ENCODE peak calls at places on chromosome X, in six cellular contexts. U is H9, N is mesendoderm, P is trophoblast cell, E is mesenchymal stem cell, Y is neuronal stem cell. V is an unnamed sample. For H3K4me1, the result is how much of the 10 kb centered on the place peaks cover.

GRCh38 chrX:150038977-150039599 is 100.8 kb upstream of the EOLA2 start:
- DNase-seq in E (peak), Y (no peak), P (peak), N (no peak), U (no peak), V (peak)

GRCh38 chrX:55119712-55120111 is 30.9 kb downstream of the PAGE2 start:
- DNase-seq in P (peak), U (no peak), Y (no peak), N (no peak), E (peak), V (peak)

GRCh38 chrX:100098660-100099375 is 311.3 kb downstream of the PCDH19 start:
- DNase-seq in P (peak), N (peak), Y (no peak), E (no peak), U (no peak), V (no peak)

GRCh38 chrX:68699960-68700746 is 52.7 kb downstream of the STARD8 start:
- DNase-seq in U (no peak), N (no peak), E (no peak), P (no peak), Y (no peak), V (peak)

GRCh38 chrX:57906790-57907189 is 3.5 kb downstream of the ZXDA start:
- DNase-seq in Y (no peak), E (no peak), N (no peak), U (no peak), P (peak), V (peak)

GRCh38 chrX:18793601-18794089 is 86.2 kb downstream of the PPEF1 start:
- DNase-seq in Y (no peak), N (peak), U (peak), P (no peak), E (peak), V (no peak)

GRCh38 chrX:150693782-150694574 is 782 bp downstream of the MTMR1 start:
- DNase-seq in P (peak), E (peak), Y (no peak), N (peak), U (peak), V (peak)

GRCh38 chrX:1516596-1517104 is 20.3 kb downstream of the P2RY8 start:
- DNase-seq in E (no peak), P (no peak), U (no peak), Y (no peak), N (no peak), V (no peak)

GRCh38 chrX:54980334-54980733 is 13.7 kb downstream of the PFKFB1 start:
- DNase-seq in N (no peak), P (no peak), Y (no peak), E (no peak), U (no peak), V (no peak)

GRCh38 chrX:319579-320125 is 1.1 kb upstream of the GTPBP6 start:
- DNase-seq in Y (no peak), E (no peak), U (no peak), N (no peak), P (no peak), V (no peak)

GRCh38 chrX:23003121-23003520 is 3.4 kb downstream of the DDX53 start:
- DNase-seq in P (no peak), N (peak), U (no peak), Y (no peak), E (peak), V (peak)

GRCh38 chrX:137313627-137314026 is 252.3 kb upstream of the ZIC3 start:
- DNase-seq in U (no peak), E (no peak), Y (no peak), N (no peak), P (no peak), V (no peak)

GRCh38 chrX:154369453-154370299 is 4.8 kb downstream of the FLNA start:
- DNase-seq in Y (peak), U (peak), N (peak), E (peak), P (peak), V (peak)

GRCh38 chrX:68848189-68848940 is 19.5 kb downstream of the EFNB1 start:
- DNase-seq in P (peak), Y (no peak), U (no peak), N (no peak), E (no peak), V (no peak)

GRCh38 chrX:106611682-106612402 is at the start of gene RADX:
- DNase-seq in Y (peak), E (peak), P (peak), N (peak), U (peak), V (peak)

GRCh38 chrX:81377329-81377728 is 175.4 kb downstream of the SH3BGRL start:
- DNase-seq in E (peak), Y (peak), U (no peak), P (peak), N (peak), V (peak)

GRCh38 chrX:37320541-37321203 is 28.5 kb upstream of the PRRG1 start:
- DNase-seq in U (no peak), E (no peak), P (peak), Y (no peak), N (no peak), V (no peak)

GRCh38 chrX:267771-268261 is 13.4 kb upstream of the PLCXD1 start:
- DNase-seq in E (no peak), P (no peak), N (no peak), U (peak), Y (no peak), V (no peak)

GRCh38 chrX:68238568-68238967 is 194.7 kb downstream of the OPHN1 start:
- DNase-seq in P (peak), E (no peak), U (peak), Y (no peak), N (peak), V (no peak)

GRCh38 chrX:40444798-40445496 is 135.8 kb upstream of the ATP6AP2 start:
- DNase-seq in P (no peak), N (peak), E (no peak), Y (peak), U (no peak), V (no peak)

GRCh38 chrX:97308161-97308560 is 424.5 kb downstream of the RPA4 start:
- DNase-seq in Y (no peak), E (no peak), N (no peak), U (no peak), P (peak), V (peak)

GRCh38 chrX:45385767-45386166 is 185.1 kb upstream of the DIPK2B start:
- DNase-seq in U (no peak), E (no peak), Y (no peak), N (no peak), P (no peak), V (peak)

GRCh38 chrX:154401045-154401799 is 3.0 kb downstream of the RPL10 start:
- DNase-seq in P (peak), U (peak), Y (no peak), N (peak), E (peak), V (peak)

GRCh38 chrX:21655901-21656586 is 2.1 kb downstream of the KLHL34 start:
- DNase-seq in P (no peak), N (no peak), Y (no peak), U (no peak), E (no peak), V (no peak)

GRCh38 chrX:17635231-17635630 is 102.1 kb upstream of the SCML1 start:
- DNase-seq in P (no peak), Y (peak), E (no peak), U (peak), N (peak), V (peak)

GRCh38 chrX:46574941-46575381 is 1.4 kb downstream of the CHST7 start:
- DNase-seq in P (peak), U (peak), E (no peak), Y (no peak), N (no peak), V (no peak)

GRCh38 chrX:103918050-103918449 is 44.4 kb upstream of the TMSB15B start:
- DNase-seq in N (peak), P (peak), U (peak), Y (peak), E (peak), V (peak)

GRCh38 chrX:30649859-30650258 is 3.4 kb upstream of the GK start:
- DNase-seq in U (no peak), N (no peak), E (no peak), Y (no peak), P (no peak), V (peak)

GRCh38 chrX:329291-329910 is 10.8 kb upstream of the GTPBP6 start:
- DNase-seq in E (no peak), Y (no peak), N (no peak), U (no peak), P (no peak), V (no peak)

GRCh38 chrX:7218321-7219152 is 70.6 kb upstream of the PUDP start:
- DNase-seq in N (peak), Y (no peak), U (no peak), P (peak), E (no peak), V (no peak)

GRCh38 chrX:39945709-39946108 is 152.0 kb downstream of the BCOR start:
- DNase-seq in P (no peak), U (no peak), Y (no peak), N (no peak), E (no peak), V (no peak)

GRCh38 chrX:120549483-120550452 is 11.0 kb downstream of the CUL4B start:
- DNase-seq in P (peak), N (peak), E (peak), U (no peak), Y (no peak), V (peak)

GRCh38 chrX:144616317-144616716 is 631.0 kb upstream of the SPANXN1 start:
- DNase-seq in P (no peak), U (no peak), N (peak), E (no peak), Y (no peak), V (no peak)

GRCh38 chrX:116357317-116357716 is 79.1 kb upstream of the SLC6A14 start:
- DNase-seq in N (no peak), P (no peak), Y (no peak), U (no peak), E (no peak), V (no peak)

GRCh38 chrX:30317308-30317707 is 8.1 kb upstream of the NR0B1 start:
- DNase-seq in E (no peak), P (no peak), Y (no peak), U (no peak), N (no peak), V (no peak)

DNA sequence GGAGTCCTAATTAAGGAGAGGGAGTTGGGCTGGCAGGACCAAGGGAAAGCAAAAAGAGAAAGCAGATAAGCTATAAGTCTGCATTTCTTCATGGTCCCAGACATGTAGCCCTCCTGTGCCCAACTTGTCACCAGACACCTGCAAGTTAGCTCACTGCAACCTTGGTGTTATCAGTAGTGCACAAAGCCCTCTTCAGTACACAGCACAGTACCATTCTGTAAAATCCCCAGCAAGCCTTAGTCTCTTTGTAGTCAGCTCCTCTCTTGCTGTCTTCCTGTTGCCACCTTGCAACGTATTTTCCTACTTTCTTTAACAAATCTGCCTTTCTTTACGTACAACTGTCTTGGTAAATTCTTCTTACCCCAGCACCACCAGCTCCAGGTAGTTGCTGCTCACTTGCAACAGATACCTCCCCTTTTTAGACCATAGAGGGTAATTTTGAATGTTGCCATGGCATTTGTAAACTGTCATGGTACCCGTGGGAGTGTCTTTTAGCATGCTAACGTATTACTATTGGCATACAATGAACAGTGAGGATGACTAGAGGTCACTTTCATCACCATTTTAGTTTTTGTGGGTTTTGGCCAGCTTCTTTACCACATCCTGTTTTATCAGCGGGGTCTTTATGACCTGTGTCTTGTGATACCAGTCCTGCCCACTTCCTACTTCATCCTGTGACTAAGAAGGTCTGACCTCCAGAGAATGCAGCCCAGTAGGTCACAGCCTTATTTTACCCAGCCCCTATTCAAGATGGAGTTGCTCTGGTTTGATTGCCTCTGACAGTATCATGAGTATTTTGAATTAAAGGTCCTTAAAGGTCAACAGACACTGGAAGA is 28.3 kb upstream of the AP1S2 start:
- DNase-seq in Y (no peak), N (no peak), U (no peak), P (peak), E (peak), V (peak)
- H3K4me2 ChIP-seq in Y (no peak), N (no peak), U (no peak), P (no peak), E (no peak), V (no peak)

GRCh38 chrX:114037515-114037914 is 546.4 kb upstream of the HTR2C start:
- DNase-seq in Y (no peak), N (peak), E (no peak), U (no peak), P (no peak), V (no peak)
- H2BK5ac ChIP-seq in Y (no peak), N (no peak), E (no peak), U (peak), P (no peak), V (no peak)

DNA sequence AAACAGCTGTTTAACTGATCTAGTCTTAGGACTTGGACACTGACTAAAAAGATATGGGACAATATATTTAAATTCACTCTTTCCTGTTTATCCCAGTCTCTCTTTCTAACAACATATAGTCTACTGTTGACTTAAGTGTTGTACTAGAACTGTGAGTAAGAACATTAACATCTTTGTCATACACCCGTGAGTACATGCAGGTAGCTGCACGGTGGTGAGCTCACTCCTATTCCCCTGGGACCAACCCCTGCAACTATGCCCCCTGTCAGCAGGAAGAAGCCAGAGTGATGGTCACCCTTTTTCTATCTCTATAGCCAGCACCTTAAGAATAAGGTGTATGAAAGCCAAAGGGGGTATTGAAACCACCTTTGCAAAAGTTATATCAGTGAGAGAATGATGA is 17.6 kb downstream of the TBL1X start:
- DNase-seq in E (no peak), U (no peak), Y (no peak), N (no peak), P (peak), V (no peak)
- H3K4me1 ChIP-seq in E (under half), U (under half), Y (under half), N (under half), P (under half), V (under half)

DNA sequence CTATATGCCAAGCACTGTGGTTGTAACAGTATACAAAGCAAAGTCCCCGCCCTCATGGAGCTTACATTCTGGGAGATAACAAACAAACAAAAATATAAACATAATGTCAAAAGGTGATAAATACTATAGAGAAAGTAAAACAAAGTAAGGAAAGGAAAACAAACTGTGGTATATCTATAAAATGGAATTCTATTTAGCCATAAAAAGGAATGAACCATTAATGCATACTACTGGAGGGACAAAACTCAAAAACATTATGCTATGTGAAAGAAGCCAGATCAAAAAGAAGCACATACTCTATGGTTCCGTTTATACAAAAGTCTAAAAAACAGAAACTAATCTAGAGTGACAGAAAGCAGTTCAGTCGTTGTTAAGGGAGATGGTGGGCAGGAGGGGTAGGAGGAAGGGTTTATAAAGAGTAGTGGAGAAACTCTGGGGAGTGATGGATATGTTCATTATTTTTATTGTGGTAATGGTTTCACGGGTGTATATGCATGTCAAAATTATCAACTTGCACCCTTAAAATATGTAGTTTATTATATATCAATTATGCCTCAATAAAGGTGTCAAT is 31.5 kb downstream of the GPC3 start:
- DNase-seq in P (no peak), Y (no peak), E (no peak), U (no peak), N (no peak), V (no peak)
- H3K4me2 ChIP-seq in P (no peak), Y (no peak), E (no peak), U (no peak), N (no peak), V (no peak)

DNA sequence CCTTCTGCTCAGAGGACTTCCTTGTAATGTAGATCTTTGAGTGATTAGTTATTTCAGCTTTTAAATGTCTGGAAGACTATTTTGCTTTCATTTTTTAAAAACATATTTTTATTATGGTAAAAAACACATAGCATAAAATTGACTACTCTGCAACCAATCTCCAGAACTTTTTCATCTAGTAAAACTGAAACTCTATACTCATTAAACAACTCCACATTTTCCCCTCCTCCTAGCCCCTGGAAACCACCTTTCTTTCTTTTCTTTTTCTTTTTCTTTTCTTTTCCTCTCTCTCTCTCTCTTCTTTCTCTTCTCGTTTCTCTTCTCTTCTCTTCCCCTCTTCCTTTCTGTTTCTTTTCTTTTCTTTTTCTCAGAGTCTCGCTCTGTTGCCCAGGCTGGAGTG is 230.6 kb downstream of the DLG3 start:
- DNase-seq in E (no peak), P (no peak), U (no peak), N (no peak), Y (no peak), V (no peak)
- H2BK5ac ChIP-seq in E (no peak), P (no peak), U (no peak), N (no peak), Y (no peak), V (no peak)

GRCh38 chrX:130097507-130098201 is 12.6 kb downstream of the ELF4 start:
- DNase-seq in N (peak), Y (no peak), U (no peak), E (no peak), P (peak), V (no peak)

GRCh38 chrX:130091976-130092522 is 18.2 kb downstream of the ELF4 start:
- DNase-seq in U (peak), Y (no peak), P (peak), E (no peak), N (peak), V (no peak)

GRCh38 chrX:130095249-130095648 is 15.0 kb downstream of the ELF4 start:
- DNase-seq in E (no peak), Y (no peak), U (no peak), N (no peak), P (no peak), V (no peak)

GRCh38 chrX:130093271-130093670 is 17.0 kb downstream of the ELF4 start:
- DNase-seq in E (no peak), U (no peak), P (no peak), Y (no peak), N (no peak), V (no peak)

GRCh38 chrX:130094712-130095111 is 15.6 kb downstream of the ELF4 start:
- DNase-seq in N (no peak), U (no peak), E (no peak), P (no peak), Y (no peak), V (no peak)
- H3K4me1 ChIP-seq in N (under half), U (under half), E (under half), P (under half), Y (under half), V (under half)

GRCh38 chrX:152832520-152832919 is 1.7 kb downstream of the NSDHL start:
- DNase-seq in Y (no peak), P (no peak), E (no peak), U (no peak), N (no peak), V (no peak)
- H3K4me2 ChIP-seq in Y (no peak), P (peak), E (no peak), U (peak), N (no peak), V (no peak)

DNA sequence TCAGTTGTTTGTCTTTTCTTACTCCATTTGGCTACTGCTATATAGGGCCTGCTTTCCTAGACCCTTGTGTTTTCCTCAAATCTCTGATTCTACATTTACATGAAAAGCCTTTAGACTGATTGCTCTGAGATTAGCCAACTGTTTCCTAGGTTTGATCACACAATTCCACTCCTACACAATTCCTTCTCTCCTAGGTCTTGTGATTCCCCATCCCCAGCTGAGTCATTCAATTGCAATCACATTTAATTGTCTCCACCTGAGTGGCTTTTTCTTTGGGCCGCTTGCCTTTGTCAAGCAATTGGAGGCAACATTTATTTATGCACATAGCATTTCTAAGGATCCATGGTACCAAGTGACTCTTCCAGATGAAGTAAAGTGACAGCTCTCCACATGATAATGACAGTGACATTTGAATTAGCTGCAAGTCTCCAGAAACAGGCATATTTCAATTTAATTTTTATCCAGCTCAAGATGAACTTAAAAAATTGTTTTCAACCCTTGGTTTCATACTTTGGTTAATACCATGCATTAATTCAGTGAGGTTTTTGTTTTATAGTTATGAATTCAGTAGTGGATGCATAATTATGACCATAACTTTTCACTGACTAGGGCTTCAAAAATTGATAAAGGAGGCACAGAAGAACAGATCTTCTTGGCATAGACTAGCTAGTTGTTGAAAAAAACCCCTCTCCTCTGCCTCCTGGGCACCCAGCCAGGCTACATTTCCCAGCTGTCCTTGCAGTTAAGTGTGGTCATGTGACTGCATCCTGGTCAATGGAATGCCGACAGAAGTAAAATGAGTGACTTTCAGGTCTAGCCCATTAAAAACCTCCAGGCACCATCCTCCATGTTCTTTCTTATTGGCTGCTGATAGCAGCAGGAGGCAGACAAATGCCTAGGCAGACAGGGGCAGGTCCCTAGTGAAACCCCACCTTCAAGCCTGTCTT is 35.6 kb downstream of the ATXN3L start:
- DNase-seq in Y (no peak), E (peak), N (peak), P (no peak), U (peak), V (peak)
- H2BK5ac ChIP-seq in Y (no peak), E (no peak), N (no peak), P (no peak), U (no peak), V (peak)